ENCODE peak calls at places on chromosomes 6 and 20, in six cellular contexts. R, Q, O, V, W and T are unnamed samples.

GRCh38 chr20:6663751-6664388 is 103.6 kb upstream of the BMP2 start:
- DNase-seq in R (peak; percentile 51), Q (no peak), O (no peak), V (peak; percentile 87), W (no peak), T (no peak)

GRCh38 chr6:135191508-135192255 is 10.6 kb downstream of the MYB start:
- DNase-seq in R (no peak), Q (no peak), O (no peak), V (no peak), W (no peak), T (no peak)

GRCh38 chr20:35597186-35597585 is 18.4 kb upstream of the SPAG4 start:
- DNase-seq in R (no peak), Q (no peak), O (no peak), V (no peak), W (no peak), T (no peak)

GRCh38 chr6:96821034-96821433 is 16.2 kb downstream of the GPR63 start:
- DNase-seq in R (no peak), Q (no peak), O (no peak), V (no peak), W (no peak), T (no peak)

GRCh38 chr20:38050691-38051090 is 17.1 kb downstream of the RPRD1B start:
- DNase-seq in R (peak; percentile 32), Q (no peak), O (peak; percentile 65), V (no peak), W (no peak), T (no peak)

GRCh38 chr6:32867559-32868256 is 13.7 kb downstream of the PSMB9 start:
- DNase-seq in R (no peak), Q (no peak), O (no peak), V (peak; percentile 91), W (no peak), T (no peak)

GRCh38 chr6:116158641-116159040 is 32.7 kb upstream of the COL10A1 start:
- DNase-seq in R (peak; percentile 25), Q (no peak), O (peak; percentile 59), V (no peak), W (no peak), T (no peak)

GRCh38 chr6:39009476-39009875 is 39.1 kb upstream of the GLP1R start:
- DNase-seq in R (no peak), Q (no peak), O (no peak), V (no peak), W (no peak), T (no peak)

GRCh38 chr6:135743476-135743875 is 108.0 kb upstream of the PDE7B start:
- DNase-seq in R (no peak), Q (no peak), O (no peak), V (no peak), W (no peak), T (no peak)

GRCh38 chr20:42179768-42180167 is 561.6 kb upstream of the CHD6 start:
- DNase-seq in R (no peak), Q (no peak), O (peak; percentile 5), V (no peak), W (peak; percentile 8), T (no peak)

GRCh38 chr20:20334489-20334888 is 33.4 kb upstream of the INSM1 start:
- DNase-seq in R (no peak), Q (no peak), O (no peak), V (no peak), W (no peak), T (no peak)

GRCh38 chr20:56820984-56821383 is 191.9 kb downstream of the TFAP2C start:
- DNase-seq in R (no peak), Q (no peak), O (no peak), V (no peak), W (no peak), T (no peak)

GRCh38 chr20:62192635-62193034 is 9.8 kb downstream of the MTG2 start:
- DNase-seq in R (no peak), Q (no peak), O (no peak), V (no peak), W (no peak), T (peak; percentile 46)

GRCh38 chr20:10469599-10469998 is 34.5 kb downstream of the SLX4IP start:
- DNase-seq in R (peak; percentile 93), Q (no peak), O (peak; percentile 84), V (peak; percentile 18), W (peak; percentile 89), T (peak; percentile 69)

GRCh38 chr6:124466949-124467348 is 495.3 kb upstream of the RNF217 start:
- DNase-seq in R (no peak), Q (no peak), O (no peak), V (no peak), W (no peak), T (no peak)

GRCh38 chr6:79941489-79942151 is 5.7 kb downstream of the ELOVL4 start:
- DNase-seq in R (no peak), Q (no peak), O (no peak), V (no peak), W (no peak), T (no peak)

GRCh38 chr20:46060301-46060881 is 29.4 kb downstream of the NCOA5 start:
- DNase-seq in R (no peak), Q (no peak), O (no peak), V (no peak), W (no peak), T (no peak)

GRCh38 chr6:35014786-35015185 is 125.7 kb downstream of the ANKS1A start:
- DNase-seq in R (peak; percentile 36), Q (no peak), O (peak; percentile 84), V (no peak), W (no peak), T (no peak)

GRCh38 chr6:122789862-122790739 is 1.0 kb downstream of the SMPDL3A start:
- DNase-seq in R (no peak), Q (no peak), O (peak; percentile 78), V (peak; percentile 62), W (no peak), T (no peak)

GRCh38 chr6:87846446-87846845 is 144.4 kb upstream of the AKIRIN2 start:
- DNase-seq in R (no peak), Q (no peak), O (no peak), V (no peak), W (no peak), T (no peak)

GRCh38 chr6:110511401-110511800 is 35.0 kb upstream of the SLC22A16 start:
- DNase-seq in R (no peak), Q (no peak), O (no peak), V (no peak), W (no peak), T (no peak)
- H3K27ac ChIP-seq in R (no peak overlapping the region), Q (no peak overlapping the region), O (no peak overlapping the region), V (no peak overlapping the region), W (no peak overlapping the region), T (no peak overlapping the region)

GRCh38 chr6:2852514-2852855 is 10.8 kb upstream of the SERPINB1 start:
- DNase-seq in R (no peak), Q (no peak), O (no peak), V (no peak), W (no peak), T (no peak)
- H3K4me1 ChIP-seq in R (peaks cover 10% of the 10 kb centered on the region), Q (peaks cover 58% of the 10 kb centered on the region), O (peaks cover 15% of the 10 kb centered on the region), V (no peaks in the 10 kb centered on the region), W (peaks cover 48% of the 10 kb centered on the region), T (no peaks in the 10 kb centered on the region)

DNA sequence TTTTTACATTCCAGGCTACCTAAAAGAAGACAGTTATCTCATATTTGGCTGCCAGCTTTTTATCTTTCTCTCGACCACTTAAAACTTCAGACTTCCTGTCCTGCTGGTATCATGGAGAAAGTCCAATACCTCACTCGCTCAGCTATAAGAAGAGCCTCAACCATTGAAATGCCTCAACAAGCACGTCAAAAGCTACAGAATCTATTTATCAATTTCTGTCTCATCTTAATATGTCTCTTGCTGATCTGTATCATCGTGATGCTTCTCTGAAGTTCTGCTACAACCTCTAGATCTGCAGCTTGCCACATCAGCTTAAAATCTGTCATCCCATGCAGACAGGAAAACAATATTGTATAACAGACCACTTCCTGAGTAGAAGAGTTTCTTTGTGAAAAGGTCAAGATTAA is 10.7 kb downstream of the PLN start:
- DNase-seq in R (peak; percentile 35), Q (peak; percentile 58), O (no peak), V (peak; percentile 32), W (no peak), T (no peak)
- H3K4me3 ChIP-seq in R (no peak overlapping the region), Q (peak overlapping the region; percentile 8), O (no peak overlapping the region), V (no peak overlapping the region), W (no peak overlapping the region), T (peak overlapping the region; percentile 4)

GRCh38 chr20:47204008-47204745 is 152.3 kb downstream of the ZMYND8 start:
- DNase-seq in R (peak; percentile 31), Q (no peak), O (peak; percentile 77), V (no peak), W (peak; percentile 54), T (no peak)

GRCh38 chr20:47204746-47205122 is 151.8 kb downstream of the ZMYND8 start:
- DNase-seq in R (no peak), Q (no peak), O (no peak), V (no peak), W (no peak), T (no peak)

GRCh38 chr20:47206962-47207641 is 149.4 kb downstream of the ZMYND8 start:
- DNase-seq in R (no peak), Q (no peak), O (no peak), V (no peak), W (no peak), T (no peak)

GRCh38 chr20:47202765-47203667 is 153.5 kb downstream of the ZMYND8 start:
- DNase-seq in R (no peak), Q (no peak), O (peak; percentile 24), V (no peak), W (no peak), T (no peak)

DNA sequence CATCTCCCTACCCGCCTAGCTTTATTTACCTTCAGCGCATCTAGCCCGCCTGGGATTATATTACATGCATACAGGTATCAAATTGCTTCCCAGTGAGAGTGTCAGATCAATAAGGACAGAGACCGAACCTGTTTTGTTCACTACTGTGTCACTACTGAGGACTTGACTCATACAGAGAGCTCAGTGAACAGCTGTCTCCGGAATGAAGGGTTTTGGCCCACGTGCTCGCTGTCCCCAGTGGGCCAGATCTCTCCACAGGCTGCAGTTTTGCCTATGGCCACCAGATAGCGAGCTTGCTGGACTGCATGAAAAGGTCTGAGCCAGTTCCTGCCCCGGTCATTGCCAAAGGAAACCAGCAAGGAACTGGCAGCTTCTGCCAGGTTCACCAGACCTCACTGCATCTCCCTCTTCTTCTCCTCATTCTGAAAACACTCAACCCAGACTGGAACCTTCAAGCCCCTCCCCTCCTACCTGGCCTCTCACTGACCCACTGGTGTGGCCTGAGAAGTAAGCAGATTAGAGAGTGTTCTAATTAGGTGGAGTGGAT is 150.8 kb downstream of the ZMYND8 start:
- DNase-seq in R (peak; percentile 87), Q (no peak), O (peak; percentile 84), V (peak; percentile 64), W (peak; percentile 74), T (no peak)
- H3K27ac ChIP-seq in R (no peak overlapping the region), Q (no peak overlapping the region), O (no peak overlapping the region), V (no peak overlapping the region), W (peak overlapping the region; percentile 4), T (no peak overlapping the region)

GRCh38 chr20:25050501-25051350 is 7.2 kb downstream of the ACSS1 start:
- DNase-seq in R (no peak), Q (no peak), O (no peak), V (no peak), W (no peak), T (peak; percentile 40)
- H3K4me1 ChIP-seq in R (no peaks in the 10 kb centered on the region), Q (peaks cover 30% of the 10 kb centered on the region), O (peaks cover 18% of the 10 kb centered on the region), V (peaks cover 20% of the 10 kb centered on the region), W (peaks cover 24% of the 10 kb centered on the region), T (peaks cover 15% of the 10 kb centered on the region)

DNA sequence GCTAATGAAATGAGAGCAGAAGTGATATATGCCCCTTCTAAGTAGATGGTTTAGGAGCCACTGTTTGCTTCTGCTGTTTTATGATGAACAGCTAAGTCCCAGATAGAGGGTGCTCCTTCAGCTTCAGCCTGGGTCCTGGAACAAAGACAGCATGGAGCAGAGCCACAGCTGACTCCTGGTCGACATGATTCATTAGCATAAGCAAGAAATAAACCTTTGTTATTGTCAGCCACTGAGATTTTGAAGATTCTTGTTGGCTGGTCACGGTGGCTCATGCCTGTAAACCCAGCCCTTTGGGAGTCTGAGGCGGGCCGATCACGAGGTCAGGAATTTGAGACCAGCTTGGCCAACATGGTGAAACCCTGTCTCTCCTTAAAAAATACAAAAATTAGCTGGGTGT is 47.7 kb upstream of the ARMC2 start:
- DNase-seq in R (peak; percentile 5), Q (no peak), O (peak; percentile 67), V (no peak), W (no peak), T (no peak)
- H3K4me3 ChIP-seq in R (no peak overlapping the region), Q (no peak overlapping the region), O (no peak overlapping the region), V (no peak overlapping the region), W (no peak overlapping the region), T (no peak overlapping the region)